ENCODE peak calls at places on chromosomes 3 and 15, in eight cellular contexts. J, U, P, L, Q, B, F and M are unnamed samples. For H3K4me1, the result is how much of the 10 kb centered on the place peaks cover.

GRCh38 chr15:77860101-77860691 is 217.3 kb downstream of the TBC1D2B start:
- DNase-seq in B (no peak), Q (peak), F (no peak), L (peak), P (no peak), J (no peak), U (no peak), M (no peak)

GRCh38 chr3:195139876-195140240 is 131.1 kb downstream of the XXYLT1 start:
- DNase-seq in J (no peak), F (peak), P (no peak), L (no peak), U (no peak), B (no peak), Q (no peak), M (no peak)

GRCh38 chr3:36525115-36525711 is 144.9 kb downstream of the STAC start:
- DNase-seq in P (no peak), J (no peak), U (peak), Q (no peak), L (no peak), F (peak), B (no peak), M (no peak)

GRCh38 chr3:37491343-37491742 is 317.0 kb upstream of the LRRFIP2 start:
- DNase-seq in Q (no peak), P (peak), J (no peak), F (no peak), U (no peak), L (no peak), B (no peak), M (no peak)

GRCh38 chr3:126213376-126214044 is 33.1 kb upstream of the ALDH1L1 start:
- DNase-seq in F (no peak), P (no peak), U (no peak), B (no peak), Q (no peak), J (peak), L (no peak), M (no peak)

GRCh38 chr15:76799760-76800159 is 105.4 kb downstream of the SCAPER start:
- DNase-seq in F (peak), J (no peak), P (no peak), L (no peak), B (no peak), U (peak), Q (no peak), M (no peak)

GRCh38 chr3:188315563-188315962 is 161.6 kb downstream of the LPP start:
- DNase-seq in U (no peak), J (no peak), Q (no peak), F (no peak), L (no peak), B (no peak), P (no peak), M (no peak)

GRCh38 chr15:48601095-48601494 is 44.4 kb downstream of the FBN1 start:
- DNase-seq in J (no peak), B (no peak), F (no peak), U (no peak), P (no peak), L (no peak), Q (no peak), M (no peak)

GRCh38 chr3:13016083-13016725 is 57.0 kb downstream of the IQSEC1 start:
- DNase-seq in U (no peak), P (peak), B (peak), J (no peak), Q (peak), L (no peak), F (no peak), M (peak)

GRCh38 chr3:183160616-183161015 is 1.9 kb downstream of the LAMP3 start:
- DNase-seq in F (no peak), L (no peak), P (no peak), Q (no peak), U (no peak), B (no peak), J (no peak), M (no peak)

GRCh38 chr3:102979202-102979601 is 544.4 kb downstream of the ZPLD1 start:
- DNase-seq in P (no peak), J (no peak), B (no peak), L (no peak), Q (no peak), F (no peak), U (no peak), M (no peak)

GRCh38 chr3:53764376-53764775 is 81.8 kb downstream of the CHDH start:
- DNase-seq in B (no peak), Q (no peak), U (no peak), L (no peak), F (no peak), P (no peak), J (no peak), M (no peak)

GRCh38 chr3:125512135-125512920 is 7.7 kb downstream of the SNX4 start:
- DNase-seq in L (no peak), U (no peak), P (no peak), F (peak), J (no peak), Q (no peak), B (no peak), M (no peak)

GRCh38 chr3:110344487-110344886 is 727.1 kb upstream of the NECTIN3 start:
- DNase-seq in J (no peak), U (no peak), P (no peak), F (no peak), L (no peak), Q (no peak), B (no peak), M (no peak)

GRCh38 chr15:70101459-70102113 is 3.9 kb upstream of the TLE3 start:
- DNase-seq in P (peak), L (no peak), F (peak), Q (no peak), B (peak), J (peak), U (peak), M (peak)
- H3K4me3 ChIP-seq in P (no peak), L (peak), F (no peak), Q (no peak), B (peak), J (no peak), U (peak), M (no peak)

DNA sequence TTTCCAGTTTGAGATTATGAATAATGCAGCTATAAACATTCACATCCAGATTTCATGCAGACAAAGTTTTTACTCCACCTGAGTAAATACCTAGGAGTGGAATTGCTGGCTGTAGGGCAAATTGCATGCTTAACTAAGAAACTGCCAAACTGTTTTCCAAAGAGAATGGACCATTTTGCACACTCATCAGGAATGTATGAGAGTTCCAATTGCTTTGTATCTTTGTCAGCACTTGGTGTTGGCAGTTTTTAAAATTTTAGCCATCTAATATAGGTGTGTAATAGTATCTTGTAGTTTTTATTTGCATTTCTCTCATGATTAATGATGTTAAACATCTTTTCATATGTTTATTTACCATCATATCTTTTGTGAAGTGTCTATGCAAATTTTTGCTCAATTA is 40.6 kb upstream of the TRIM59 start:
- DNase-seq in U (no peak), L (no peak), F (no peak), J (no peak), P (no peak), B (no peak), Q (no peak), M (no peak)
- TF ChIP-seq POLR2A in U (no peak), L (no peak), F (no peak), J (no peak), P (no peak), B (no peak), Q (no peak), M (no peak)

DNA sequence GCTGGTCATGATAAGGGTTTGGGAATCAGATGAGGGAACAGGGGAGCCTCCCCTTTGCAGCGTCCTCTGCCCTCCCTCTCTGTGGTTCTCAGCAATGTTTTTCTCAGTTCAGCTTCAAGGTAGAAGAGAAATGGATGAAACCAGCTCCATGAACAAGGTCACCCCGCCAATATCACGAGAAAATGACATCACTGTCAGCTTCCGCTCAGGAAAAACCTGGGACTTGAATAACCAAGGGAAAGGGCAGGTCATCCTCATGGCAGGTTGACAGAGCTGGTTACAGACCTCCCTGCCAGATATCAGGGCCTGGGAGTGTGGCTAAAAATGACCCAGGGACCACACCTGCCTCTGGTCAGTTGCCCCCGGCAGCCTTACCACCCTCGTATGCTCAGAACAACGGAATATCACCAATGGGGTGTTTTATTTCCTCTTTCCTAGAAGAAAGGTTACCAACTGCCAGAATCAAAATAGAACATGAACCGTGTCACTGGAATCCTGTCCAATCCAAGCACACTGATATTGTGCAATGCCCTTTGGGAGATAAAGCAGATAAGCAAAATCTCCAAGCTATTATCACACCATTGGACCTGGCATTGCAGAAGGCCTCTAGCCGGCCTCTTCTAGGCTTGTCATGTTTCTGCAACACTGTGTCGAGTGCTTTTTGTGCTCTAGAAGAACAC is 26.1 kb downstream of the LSM3 start:
- DNase-seq in J (no peak), P (no peak), Q (no peak), B (peak), L (no peak), F (peak), U (no peak), M (peak)
- H3K4me1 ChIP-seq in J (under half), P (under half), Q (under half), B (under half), L (half or more), F (under half), U (under half), M (half or more)

GRCh38 chr3:120102674-120103073 is 8.4 kb upstream of the GSK3B start:
- DNase-seq in U (no peak), F (no peak), B (no peak), J (no peak), L (no peak), P (no peak), Q (no peak), M (peak)

GRCh38 chr3:120101624-120102023 is 7.4 kb upstream of the GSK3B start:
- DNase-seq in F (no peak), L (no peak), U (no peak), J (no peak), P (no peak), B (no peak), Q (no peak), M (no peak)

GRCh38 chr3:120102232-120102631 is 8.0 kb upstream of the GSK3B start:
- DNase-seq in U (no peak), B (no peak), Q (no peak), P (no peak), F (no peak), J (no peak), L (no peak), M (no peak)

GRCh38 chr3:120100711-120101110 is 6.5 kb upstream of the GSK3B start:
- DNase-seq in U (no peak), B (no peak), P (no peak), J (no peak), L (no peak), Q (no peak), F (peak), M (no peak)

DNA sequence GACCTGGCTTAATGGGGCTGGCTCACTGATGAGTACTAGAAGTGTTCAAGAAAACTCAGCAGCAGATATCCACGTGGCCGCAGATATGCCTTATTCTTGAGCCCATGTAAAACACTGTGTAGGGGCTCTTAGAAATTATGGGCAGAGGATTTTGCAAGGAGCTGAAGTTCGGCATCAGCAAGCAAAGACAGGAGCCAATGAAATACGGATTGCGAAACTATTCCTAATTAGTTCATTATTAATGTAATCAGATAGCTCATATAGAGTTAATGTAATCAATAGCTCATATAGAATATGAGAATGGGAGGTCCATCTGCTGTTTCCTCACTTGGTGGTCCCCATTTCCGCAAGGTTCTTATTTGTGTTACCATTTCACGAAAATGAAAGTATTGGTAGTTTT is 9.0 kb upstream of the GSK3B start:
- DNase-seq in P (no peak), B (no peak), F (no peak), U (no peak), Q (no peak), L (no peak), J (no peak), M (no peak)
- H3K4me3 ChIP-seq in P (no peak), B (no peak), F (no peak), U (no peak), Q (no peak), L (no peak), J (no peak), M (no peak)

GRCh38 chr15:62390793-62391543 is 225.9 kb upstream of the C2CD4B start:
- DNase-seq in U (peak), J (peak), L (peak), B (peak), F (peak), Q (peak), P (peak), M (peak)

GRCh38 chr15:62393196-62393595 is 228.1 kb upstream of the C2CD4B start:
- DNase-seq in L (no peak), Q (no peak), J (no peak), P (no peak), F (peak), U (no peak), B (no peak), M (no peak)

GRCh38 chr15:62392411-62392810 is 227.3 kb upstream of the C2CD4B start:
- DNase-seq in Q (no peak), J (no peak), B (peak), P (no peak), F (peak), L (no peak), U (no peak), M (peak)

GRCh38 chr15:62389887-62390792 is 225.1 kb upstream of the C2CD4B start:
- DNase-seq in J (peak), P (peak), U (peak), L (no peak), B (peak), Q (peak), F (peak), M (peak)

DNA sequence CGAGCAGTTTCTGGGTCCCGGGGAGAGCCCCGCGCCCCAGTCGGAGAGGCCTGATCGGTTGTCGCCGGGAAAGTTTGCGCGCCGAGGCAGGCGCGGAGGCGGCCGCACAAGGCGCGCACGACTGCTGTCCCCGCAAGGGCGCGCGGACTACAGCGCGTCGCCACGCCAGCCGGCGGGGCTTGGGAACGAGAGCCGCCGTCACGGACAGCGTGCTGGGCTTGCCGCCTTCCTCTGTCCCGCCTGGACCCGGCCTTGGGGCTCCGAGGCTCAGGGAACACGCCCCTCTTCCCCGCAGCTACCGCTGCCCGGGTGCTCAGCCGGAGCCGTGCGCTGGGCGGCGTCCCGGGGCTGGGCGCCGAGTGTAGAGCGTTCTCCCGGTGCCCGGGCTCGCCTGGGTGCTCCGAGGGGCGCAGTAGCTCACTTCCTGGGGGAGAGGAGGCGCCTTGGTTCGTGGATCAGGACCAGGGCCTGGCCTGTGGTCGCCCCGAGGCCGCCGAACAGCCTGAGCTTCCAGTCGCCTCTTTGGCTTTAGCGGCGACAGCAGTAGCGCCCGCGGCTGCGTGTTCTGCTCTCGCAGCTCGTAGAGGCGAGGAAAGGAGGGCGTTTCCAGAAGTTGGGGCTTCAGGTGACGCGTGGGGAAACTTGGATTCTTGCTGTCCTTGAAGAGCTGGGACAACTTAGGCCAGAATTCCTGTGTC is 226.6 kb upstream of the C2CD4B start:
- DNase-seq in J (peak), L (no peak), Q (peak), F (peak), B (peak), U (peak), P (peak), M (peak)
- TF ChIP-seq POLR2A in J (no peak), L (no peak), Q (no peak), F (peak), B (no peak), U (peak), P (no peak), M (peak)

GRCh38 chr3:128727996-128728395 is 2.0 kb downstream of the RAB7A start:
- DNase-seq in J (no peak), L (peak), P (no peak), Q (no peak), U (no peak), B (no peak), F (no peak), M (no peak)

GRCh38 chr3:128727059-128727458 is 1.1 kb downstream of the RAB7A start:
- DNase-seq in L (no peak), F (no peak), P (no peak), J (no peak), U (no peak), B (no peak), Q (no peak), M (no peak)

GRCh38 chr3:128726691-128727031 is 678 bp downstream of the RAB7A start:
- DNase-seq in J (peak), U (no peak), B (peak), L (peak), F (peak), Q (peak), P (peak), M (peak)

GRCh38 chr3:128727485-128727884 is 1.5 kb downstream of the RAB7A start:
- DNase-seq in L (no peak), B (no peak), Q (no peak), U (no peak), F (no peak), P (no peak), J (no peak), M (no peak)

GRCh38 chr3:128730521-128730920 is 4.5 kb downstream of the RAB7A start:
- DNase-seq in J (no peak), L (no peak), U (no peak), P (no peak), B (no peak), Q (no peak), F (no peak), M (no peak)
- H3K4me1 ChIP-seq in J (under half), L (half or more), U (under half), P (half or more), B (under half), Q (half or more), F (under half), M (half or more)

GRCh38 chr15:95252404-95252803 is 1021.0 kb downstream of the MCTP2 start:
- DNase-seq in L (no peak), B (no peak), Q (no peak), P (no peak), J (no peak), F (peak), U (no peak), M (no peak)

GRCh38 chr15:95249524-95249923 is 1018.2 kb downstream of the MCTP2 start:
- DNase-seq in P (no peak), Q (no peak), U (no peak), B (no peak), F (no peak), J (no peak), L (no peak), M (no peak)

DNA sequence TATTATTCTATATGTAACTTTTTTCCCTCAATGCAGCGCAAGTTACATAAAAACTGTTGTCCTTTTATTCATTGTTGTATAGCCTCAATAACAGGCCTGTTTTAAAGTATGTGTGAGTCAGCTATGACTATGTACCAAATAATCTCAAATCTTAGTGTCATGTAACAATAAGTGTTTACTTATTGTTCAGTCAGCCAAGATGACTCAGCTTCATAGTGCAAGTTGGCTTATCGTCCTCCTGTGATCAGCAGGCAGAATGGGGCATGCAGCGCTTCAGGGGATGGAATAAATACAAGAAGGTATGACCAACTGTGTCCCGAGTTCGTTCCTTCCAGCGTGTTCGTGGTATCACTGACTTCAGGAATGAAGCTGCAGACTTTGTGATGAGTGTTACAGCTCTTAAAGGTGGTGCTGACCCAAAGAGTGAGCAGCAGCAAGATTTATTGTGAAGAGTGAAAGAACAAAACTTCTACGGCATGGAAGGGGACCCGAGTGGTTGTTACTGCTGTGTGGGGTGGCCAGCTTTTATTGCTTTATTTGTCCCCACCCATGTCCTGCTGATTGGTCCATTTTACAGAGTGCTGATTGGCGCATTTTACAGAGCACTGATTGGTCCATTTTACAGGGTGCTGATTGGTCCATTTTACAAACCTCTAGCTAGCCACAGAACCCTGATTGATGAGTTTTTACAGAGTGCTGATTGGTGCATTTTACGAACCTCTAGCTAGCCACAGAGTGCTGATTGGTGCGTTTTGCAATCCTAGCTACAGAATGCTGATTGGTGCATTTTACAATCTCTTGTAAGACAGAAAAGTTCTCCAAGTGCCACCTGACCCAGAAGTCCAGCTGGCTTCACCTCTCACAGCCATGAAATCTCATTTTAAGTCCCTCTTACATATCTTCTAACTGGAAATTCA is 1016.0 kb downstream of the MCTP2 start:
- DNase-seq in Q (no peak), B (no peak), F (peak), U (peak), J (no peak), P (no peak), L (no peak), M (no peak)
- H3K4me3 ChIP-seq in Q (no peak), B (no peak), F (no peak), U (peak), J (no peak), P (no peak), L (no peak), M (no peak)